ENCODE peak calls at places on chromosomes 7 and 10, in four cellular contexts. O is right lobe of liver; K is stimulated activated CD4-positive, alpha-beta T cell treated with anti-CD3 and anti-CD28 coated beads, TNF-alpha, amount 100 ng/mL, for 1 hour; B is RPMI7951. X is an unnamed sample.
A peak's percentile ranks its signal among the peaks of the same experiment; 100 is the strongest.

GRCh38 chr7:36157506-36158320 is 4.7 kb downstream of the EEPD1 start:
- DNase-seq in O (no peak), K (no peak), B (no peak), X (no peak)

GRCh38 chr7:151271699-151272355 is 23.3 kb upstream of the SMARCD3 start:
- DNase-seq in B (no peak), K (no peak), O (no peak), X (no peak)

GRCh38 chr10:28177944-28178637 is 124.8 kb downstream of the MPP7 start:
- DNase-seq in O (no peak), K (no peak), B (peak; percentile 32), X (no peak)

GRCh38 chr7:55254596-55255500 is 110.3 kb upstream of the LANCL2 start:
- DNase-seq in B (peak; percentile 84), O (peak; percentile 90), K (peak; percentile 35), X (peak; percentile 69)

GRCh38 chr7:27211084-27211446 is 11.2 kb upstream of the HOXA13 start:
- DNase-seq in O (no peak), B (no peak), K (no peak), X (no peak)

GRCh38 chr10:26779176-26779860 is 81.4 kb downstream of the ABI1 start:
- DNase-seq in K (no peak), B (no peak), O (no peak), X (no peak)

GRCh38 chr7:81260152-81260551 is 341.3 kb upstream of the SEMA3C start:
- DNase-seq in K (no peak), O (no peak), B (peak; percentile 31), X (no peak)

GRCh38 chr10:61192042-61192441 is 248.1 kb upstream of the RHOBTB1 start:
- DNase-seq in B (no peak), O (no peak), K (no peak), X (no peak)

GRCh38 chr10:59002011-59002410 is 174.4 kb upstream of the PHYHIPL start:
- DNase-seq in O (no peak), B (no peak), K (no peak), X (no peak)